ENCODE peak calls at places on chromosomes 13 and 19, in seven cellular contexts. X is HFFc6; W is activated CD8-positive, alpha-beta memory T cell treated with anti-CD3 and anti-CD28 coated beads for 24 hours; Q is H4; V is glutamatergic neuron; Z is T-helper 2 cell treated with Interferon-gamma antibody and Interleukin-4, amounts not matched to agents 5 μg/mL and 100 μg/mL, for 36 hours; L is retina. G is an unnamed sample.

GRCh38 chr13:20991741-20992520 is 69.5 kb downstream of the LATS2 start:
- DNase-seq in Q (no peak), Z (no peak), W (no peak), L (no peak), X (no peak), V (no peak), G (no peak)

GRCh38 chr13:101341464-101341863 is 74.8 kb downstream of the NALCN start:
- DNase-seq in X (peak; percentile 1), Q (no peak), W (no peak), Z (no peak), V (no peak), L (no peak), G (no peak)

GRCh38 chr13:95801825-95802224 is 124.9 kb downstream of the DNAJC3 start:
- DNase-seq in X (no peak), Z (no peak), V (no peak), W (no peak), Q (no peak), L (no peak), G (no peak)

GRCh38 chr13:111924676-111925075 is 142.3 kb upstream of the SOX1 start:
- DNase-seq in Z (no peak), V (no peak), Q (no peak), L (no peak), X (no peak), W (no peak), G (no peak)

GRCh38 chr13:27975579-27976361 is 6.7 kb upstream of the CDX2 start:
- DNase-seq in Q (no peak), W (peak; percentile 50), V (peak; percentile 37), X (no peak), L (peak; percentile 59), Z (no peak), G (no peak)

GRCh38 chr19:30606114-30607050 is 234.2 kb downstream of the ZNF536 start:
- DNase-seq in X (no peak), V (no peak), Z (no peak), L (no peak), Q (no peak), W (no peak), G (no peak)

GRCh38 chr13:99657848-99658265 is 156.6 kb downstream of the TM9SF2 start:
- DNase-seq in V (peak; percentile 62), Z (no peak), W (no peak), Q (peak; percentile 14), X (no peak), L (no peak), G (peak; percentile 29)

GRCh38 chr13:88544836-88545235 is 873.7 kb downstream of the SLITRK5 start:
- DNase-seq in Z (no peak), X (no peak), Q (no peak), V (no peak), W (no peak), L (no peak), G (no peak)

GRCh38 chr19:6061420-6062130 is 48.7 kb downstream of the RFX2 start:
- DNase-seq in L (no peak), V (no peak), W (peak; percentile 59), Q (no peak), X (no peak), Z (no peak), G (no peak)

GRCh38 chr19:5719274-5719960 is 529 bp downstream of the LONP1 start:
- DNase-seq in Z (peak; percentile 37), L (no peak), W (no peak), V (no peak), X (peak; percentile 29), Q (no peak), G (no peak)

GRCh38 chr19:18097993-18098890 is 664 bp downstream of the MAST3 start:
- DNase-seq in V (no peak), Q (no peak), L (no peak), W (peak; percentile 64), Z (no peak), X (no peak), G (no peak)

GRCh38 chr19:3192228-3192635 is 6.5 kb downstream of the NCLN start:
- DNase-seq in V (no peak), L (no peak), W (no peak), Z (no peak), Q (no peak), X (no peak), G (no peak)

GRCh38 chr13:20363604-20364003 is 131.5 kb upstream of the GJB6 start:
- DNase-seq in W (peak; percentile 44), L (peak; percentile 42), X (no peak), Z (no peak), V (no peak), Q (no peak), G (no peak)

GRCh38 chr13:49502954-49503353 is 7.2 kb downstream of the PHF11 start:
- DNase-seq in Z (no peak), W (no peak), L (no peak), Q (peak; percentile 14), V (no peak), X (no peak), G (peak; percentile 48)

GRCh38 chr13:27965740-27966640 is 3.1 kb downstream of the CDX2 start:
- DNase-seq in L (peak; percentile 47), X (no peak), Q (no peak), Z (no peak), W (no peak), V (no peak), G (no peak)

GRCh38 chr19:3003046-3003445 is 25.7 kb downstream of the TLE6 start:
- DNase-seq in Z (no peak), W (no peak), Q (no peak), X (no peak), L (no peak), V (peak; percentile 46), G (no peak)

GRCh38 chr13:21670006-21670882 is 629 bp upstream of the FGF9 start:
- DNase-seq in L (peak; percentile 95), V (peak; percentile 76), Z (peak; percentile 48), X (peak; percentile 5), W (peak; percentile 89), Q (peak; percentile 16), G (peak; percentile 54)

GRCh38 chr19:48053856-48054255 is 10.0 kb upstream of the CABP5 start:
- DNase-seq in Z (no peak), Q (peak; percentile 24), L (no peak), X (peak; percentile 11), W (no peak), V (no peak), G (no peak)

GRCh38 chr13:80134360-80134759 is 206.6 kb downstream of the SPRY2 start:
- DNase-seq in Q (no peak), X (no peak), V (no peak), W (no peak), Z (no peak), L (peak; percentile 39), G (no peak)

GRCh38 chr19:23343434-23344010 is 51.7 kb downstream of the ZNF91 start:
- DNase-seq in X (no peak), L (no peak), W (no peak), Q (no peak), V (no peak), Z (no peak), G (no peak)

GRCh38 chr19:10095622-10095947 is 6.9 kb downstream of the ANGPTL6 start:
- DNase-seq in L (no peak), X (no peak), V (no peak), Z (no peak), W (no peak), Q (no peak), G (no peak)

GRCh38 chr13:51244637-51245405 is 22.6 kb downstream of the FAM124A start:
- DNase-seq in V (no peak), W (no peak), X (no peak), L (no peak), Z (no peak), Q (no peak), G (no peak)

GRCh38 chr13:113845055-113845454 is 18.8 kb downstream of the GAS6 start:
- DNase-seq in V (no peak), Z (no peak), L (no peak), W (no peak), Q (no peak), X (no peak), G (no peak)

GRCh38 chr19:10920781-10921180 is 7.7 kb downstream of the YIPF2 start:
- DNase-seq in V (no peak), X (no peak), Z (no peak), L (no peak), W (no peak), Q (no peak), G (no peak)

GRCh38 chr19:44893704-44894103 is 2.6 kb downstream of the TOMM40 start:
- DNase-seq in X (no peak), Z (no peak), Q (no peak), L (no peak), V (no peak), W (no peak), G (no peak)

GRCh38 chr19:47716270-47716937 is 3.2 kb downstream of the EHD2 start:
- DNase-seq in Z (no peak), L (no peak), W (no peak), X (no peak), V (no peak), Q (no peak), G (no peak)

GRCh38 chr13:45584816-45585215 is 30.7 kb downstream of the ERICH6B start:
- DNase-seq in W (no peak), L (no peak), X (no peak), V (no peak), Z (no peak), Q (peak; percentile 13), G (no peak)

GRCh38 chr19:47419037-47419783 is at the start of gene MEIS3:
- DNase-seq in L (no peak), V (peak; percentile 42), W (no peak), Q (no peak), X (no peak), Z (no peak), G (no peak)

GRCh38 chr19:2949939-2950285 is 5.1 kb upstream of the ZNF77 start:
- DNase-seq in L (no peak), W (no peak), Q (no peak), X (no peak), V (no peak), Z (no peak), G (no peak)

GRCh38 chr19:815079-815774 is 6.5 kb downstream of the PLPPR3 start:
- DNase-seq in L (no peak), W (no peak), Q (no peak), V (no peak), X (no peak), Z (no peak), G (no peak)

GRCh38 chr19:18435185-18435841 is 2.6 kb downstream of the ISYNA1 start:
- DNase-seq in V (peak; percentile 18), Q (no peak), W (no peak), X (no peak), Z (no peak), L (no peak), G (no peak)

GRCh38 chr13:40596484-40596883 is 70.0 kb downstream of the FOXO1 start:
- DNase-seq in Z (no peak), W (no peak), L (no peak), X (no peak), V (no peak), Q (no peak), G (no peak)

G was measured in AG08395.